ENCODE peak calls at places on chromosomes 12 and 14, in eight cellular contexts. One of them, this sample, is unnamed.

GRCh38 chr14:75315143-75315542 is 36.5 kb downstream of the FOS start:
- DNase-seq in fibroblast of lung: peak; percentile 74
- DNase-seq in right cardiac atrium: no peak
- DNase-seq in CD8-positive, alpha-beta memory T cell: no peak
- DNase-seq in coronary artery: peak; percentile 70
- DNase-seq in epithelial cell of esophagus: peak; percentile 13
- DNase-seq in HT1080: peak; percentile 28
- DNase-seq in naive B cell: no peak
- DNase-seq in this sample: no peak

GRCh38 chr12:52759218-52759617 is 17.9 kb downstream of the KRT76 start:
- DNase-seq in fibroblast of lung: no peak
- DNase-seq in right cardiac atrium: no peak
- DNase-seq in CD8-positive, alpha-beta memory T cell: no peak
- DNase-seq in coronary artery: no peak
- DNase-seq in epithelial cell of esophagus: no peak
- DNase-seq in HT1080: no peak
- DNase-seq in naive B cell: no peak
- DNase-seq in this sample: no peak

GRCh38 chr12:132056320-132056719 is 87.8 kb downstream of the DDX51 start:
- DNase-seq in fibroblast of lung: no peak
- DNase-seq in right cardiac atrium: no peak
- DNase-seq in CD8-positive, alpha-beta memory T cell: no peak
- DNase-seq in coronary artery: no peak
- DNase-seq in epithelial cell of esophagus: no peak
- DNase-seq in HT1080: no peak
- DNase-seq in naive B cell: no peak
- DNase-seq in this sample: peak; percentile 75

GRCh38 chr14:76937181-76938091 is 91.1 kb downstream of the IRF2BPL start:
- DNase-seq in fibroblast of lung: peak; percentile 91
- DNase-seq in right cardiac atrium: peak; percentile 89
- DNase-seq in CD8-positive, alpha-beta memory T cell: no peak
- DNase-seq in coronary artery: peak; percentile 88
- DNase-seq in epithelial cell of esophagus: peak; percentile 59
- DNase-seq in HT1080: peak; percentile 40
- DNase-seq in naive B cell: no peak
- DNase-seq in this sample: no peak

GRCh38 chr12:3227076-3227975 is 150.1 kb downstream of the TSPAN9 start:
- DNase-seq in fibroblast of lung: no peak
- DNase-seq in right cardiac atrium: peak; percentile 36
- DNase-seq in CD8-positive, alpha-beta memory T cell: no peak
- DNase-seq in coronary artery: no peak
- DNase-seq in epithelial cell of esophagus: no peak
- DNase-seq in HT1080: no peak
- DNase-seq in naive B cell: no peak
- DNase-seq in this sample: no peak

GRCh38 chr14:90419200-90419599 is 22.4 kb downstream of the CALM1 start:
- DNase-seq in fibroblast of lung: peak; percentile 97
- DNase-seq in right cardiac atrium: peak; percentile 89
- DNase-seq in CD8-positive, alpha-beta memory T cell: no peak
- DNase-seq in coronary artery: peak; percentile 83
- DNase-seq in epithelial cell of esophagus: peak; percentile 99
- DNase-seq in HT1080: peak; percentile 99
- DNase-seq in naive B cell: no peak
- DNase-seq in this sample: no peak

GRCh38 chr14:64788706-64789105 is 84.5 kb downstream of the PLEKHG3 start:
- DNase-seq in fibroblast of lung: peak; percentile 97
- DNase-seq in right cardiac atrium: no peak
- DNase-seq in CD8-positive, alpha-beta memory T cell: no peak
- DNase-seq in coronary artery: no peak
- DNase-seq in epithelial cell of esophagus: peak; percentile 90
- DNase-seq in HT1080: peak; percentile 93
- DNase-seq in naive B cell: no peak
- DNase-seq in this sample: no peak

GRCh38 chr12:51009038-51009437 is 17.1 kb downstream of the SLC11A2 start:
- DNase-seq in fibroblast of lung: peak; percentile 16
- DNase-seq in right cardiac atrium: peak; percentile 74
- DNase-seq in CD8-positive, alpha-beta memory T cell: peak; percentile 19
- DNase-seq in coronary artery: no peak
- DNase-seq in epithelial cell of esophagus: no peak
- DNase-seq in HT1080: no peak
- DNase-seq in naive B cell: peak; percentile 37
- DNase-seq in this sample: no peak

GRCh38 chr12:97502600-97502999 is 40.0 kb downstream of the RMST start:
- DNase-seq in fibroblast of lung: no peak
- DNase-seq in right cardiac atrium: no peak
- DNase-seq in CD8-positive, alpha-beta memory T cell: no peak
- DNase-seq in coronary artery: no peak
- DNase-seq in epithelial cell of esophagus: no peak
- DNase-seq in HT1080: no peak
- DNase-seq in naive B cell: no peak
- DNase-seq in this sample: no peak

GRCh38 chr12:66255737-66256136 is 46.6 kb upstream of the HELB start:
- DNase-seq in fibroblast of lung: no peak
- DNase-seq in right cardiac atrium: no peak
- DNase-seq in CD8-positive, alpha-beta memory T cell: no peak
- DNase-seq in coronary artery: no peak
- DNase-seq in epithelial cell of esophagus: no peak
- DNase-seq in HT1080: no peak
- DNase-seq in naive B cell: no peak
- DNase-seq in this sample: no peak

GRCh38 chr12:11820476-11820875 is 171.0 kb downstream of the ETV6 start:
- DNase-seq in fibroblast of lung: no peak
- DNase-seq in right cardiac atrium: no peak
- DNase-seq in CD8-positive, alpha-beta memory T cell: no peak
- DNase-seq in coronary artery: no peak
- DNase-seq in epithelial cell of esophagus: no peak
- DNase-seq in HT1080: no peak
- DNase-seq in naive B cell: no peak
- DNase-seq in this sample: no peak

GRCh38 chr14:100576091-100577085 is 10.8 kb downstream of the BEGAIN start:
- DNase-seq in fibroblast of lung: no peak
- DNase-seq in right cardiac atrium: peak; percentile 37
- DNase-seq in CD8-positive, alpha-beta memory T cell: no peak
- DNase-seq in coronary artery: no peak
- DNase-seq in epithelial cell of esophagus: no peak
- DNase-seq in HT1080: no peak
- DNase-seq in naive B cell: no peak
- DNase-seq in this sample: no peak

GRCh38 chr14:65637780-65638179 is 225.2 kb downstream of the FUT8 start:
- DNase-seq in fibroblast of lung: peak; percentile 89
- DNase-seq in right cardiac atrium: no peak
- DNase-seq in CD8-positive, alpha-beta memory T cell: peak; percentile 50
- DNase-seq in coronary artery: no peak
- DNase-seq in epithelial cell of esophagus: peak; percentile 82
- DNase-seq in HT1080: peak; percentile 11
- DNase-seq in naive B cell: no peak
- DNase-seq in this sample: peak; percentile 23

GRCh38 chr12:92796650-92797049 is 93.9 kb downstream of the PLEKHG7 start:
- DNase-seq in fibroblast of lung: peak; percentile 23
- DNase-seq in right cardiac atrium: no peak
- DNase-seq in CD8-positive, alpha-beta memory T cell: no peak
- DNase-seq in coronary artery: no peak
- DNase-seq in epithelial cell of esophagus: peak; percentile 13
- DNase-seq in HT1080: no peak
- DNase-seq in naive B cell: no peak
- DNase-seq in this sample: no peak

GRCh38 chr12:119512772-119513497 is 80.6 kb upstream of the TMEM233 start:
- DNase-seq in fibroblast of lung: peak; percentile 3
- DNase-seq in right cardiac atrium: no peak
- DNase-seq in CD8-positive, alpha-beta memory T cell: no peak
- DNase-seq in coronary artery: no peak
- DNase-seq in epithelial cell of esophagus: peak; percentile 11
- DNase-seq in HT1080: no peak
- DNase-seq in naive B cell: no peak
- DNase-seq in this sample: peak; percentile 2

GRCh38 chr12:8081228-8081920 is 700 bp upstream of the NECAP1 start:
- DNase-seq in fibroblast of lung: no peak
- DNase-seq in right cardiac atrium: no peak
- DNase-seq in CD8-positive, alpha-beta memory T cell: no peak
- DNase-seq in coronary artery: no peak
- DNase-seq in epithelial cell of esophagus: peak; percentile 19
- DNase-seq in HT1080: no peak
- DNase-seq in naive B cell: no peak
- DNase-seq in this sample: peak; percentile 38

GRCh38 chr12:86233126-86233525 is 23.1 kb downstream of the MGAT4C start:
- DNase-seq in fibroblast of lung: peak; percentile 65
- DNase-seq in right cardiac atrium: no peak
- DNase-seq in CD8-positive, alpha-beta memory T cell: no peak
- DNase-seq in coronary artery: no peak
- DNase-seq in epithelial cell of esophagus: peak; percentile 66
- DNase-seq in HT1080: peak; percentile 2
- DNase-seq in naive B cell: no peak
- DNase-seq in this sample: no peak

GRCh38 chr14:88030079-88030478 is 25.1 kb downstream of the GPR65 start:
- DNase-seq in fibroblast of lung: no peak
- DNase-seq in right cardiac atrium: no peak
- DNase-seq in CD8-positive, alpha-beta memory T cell: peak; percentile 46
- DNase-seq in coronary artery: no peak
- DNase-seq in epithelial cell of esophagus: no peak
- DNase-seq in HT1080: no peak
- DNase-seq in naive B cell: no peak
- DNase-seq in this sample: no peak

GRCh38 chr12:63897931-63898330 is 53.4 kb downstream of the SRGAP1 start:
- DNase-seq in fibroblast of lung: no peak
- DNase-seq in right cardiac atrium: no peak
- DNase-seq in CD8-positive, alpha-beta memory T cell: no peak
- DNase-seq in coronary artery: no peak
- DNase-seq in epithelial cell of esophagus: no peak
- DNase-seq in HT1080: peak; percentile 50
- DNase-seq in naive B cell: no peak
- DNase-seq in this sample: no peak

GRCh38 chr12:9813821-9814798 is 13.2 kb upstream of the KLRF1 start:
- DNase-seq in fibroblast of lung: peak; percentile 16
- DNase-seq in right cardiac atrium: peak; percentile 89
- DNase-seq in CD8-positive, alpha-beta memory T cell: peak; percentile 87
- DNase-seq in coronary artery: peak; percentile 80
- DNase-seq in epithelial cell of esophagus: peak; percentile 74
- DNase-seq in HT1080: peak; percentile 78
- DNase-seq in naive B cell: peak; percentile 88
- DNase-seq in this sample: peak; percentile 74

This sample was measured in OCI-LY7.